ENCODE peak calls at places on chromosomes 4 and X, in ten cellular contexts. One of them, this sample, is unnamed.

GRCh38 chrX:68735266-68735665 is 87.8 kb downstream of the STARD8 start:
- DNase-seq in HFF-Myc: no peak
- DNase-seq in cardiac fibroblast: no peak
- DNase-seq in A549: no peak
- DNase-seq in spleen: no peak
- DNase-seq in upper lobe of left lung: no peak
- DNase-seq in astrocyte: no peak
- DNase-seq in dorsolateral prefrontal cortex: no peak
- DNase-seq in astrocyte of the cerebellum: no peak
- DNase-seq in foreskin fibroblast: no peak
- DNase-seq in this sample: no peak

GRCh38 chrX:30313322-30313721 is 4.1 kb upstream of the NR0B1 start:
- DNase-seq in HFF-Myc: no peak
- DNase-seq in cardiac fibroblast: no peak
- DNase-seq in A549: no peak
- DNase-seq in spleen: no peak
- DNase-seq in upper lobe of left lung: no peak
- DNase-seq in astrocyte: no peak
- DNase-seq in dorsolateral prefrontal cortex: no peak
- DNase-seq in astrocyte of the cerebellum: no peak
- DNase-seq in foreskin fibroblast: no peak
- DNase-seq in this sample: no peak

GRCh38 chr4:153759407-153760226 is at the start of gene RNF175:
- DNase-seq in HFF-Myc: no peak
- DNase-seq in cardiac fibroblast: no peak
- DNase-seq in A549: no peak
- DNase-seq in spleen: peak
- DNase-seq in upper lobe of left lung: peak
- DNase-seq in astrocyte: no peak
- DNase-seq in dorsolateral prefrontal cortex: peak
- DNase-seq in astrocyte of the cerebellum: no peak
- DNase-seq in foreskin fibroblast: no peak
- DNase-seq in this sample: no peak

GRCh38 chr4:87910795-87911194 is 64.7 kb upstream of the SPP1 start:
- DNase-seq in HFF-Myc: no peak
- DNase-seq in cardiac fibroblast: no peak
- DNase-seq in A549: no peak
- DNase-seq in spleen: no peak
- DNase-seq in upper lobe of left lung: no peak
- DNase-seq in astrocyte: no peak
- DNase-seq in dorsolateral prefrontal cortex: no peak
- DNase-seq in astrocyte of the cerebellum: no peak
- DNase-seq in foreskin fibroblast: no peak
- DNase-seq in this sample: no peak

GRCh38 chrX:2820131-2820771 is 8.5 kb upstream of the GYG2 start:
- DNase-seq in HFF-Myc: no peak
- DNase-seq in cardiac fibroblast: no peak
- DNase-seq in A549: no peak
- DNase-seq in spleen: no peak
- DNase-seq in upper lobe of left lung: no peak
- DNase-seq in astrocyte: no peak
- DNase-seq in dorsolateral prefrontal cortex: no peak
- DNase-seq in astrocyte of the cerebellum: no peak
- DNase-seq in foreskin fibroblast: no peak
- DNase-seq in this sample: no peak

GRCh38 chrX:37361596-37361995 is 12.4 kb downstream of the PRRG1 start:
- DNase-seq in HFF-Myc: no peak
- DNase-seq in cardiac fibroblast: no peak
- DNase-seq in A549: no peak
- DNase-seq in spleen: no peak
- DNase-seq in upper lobe of left lung: no peak
- DNase-seq in astrocyte: peak
- DNase-seq in dorsolateral prefrontal cortex: no peak
- DNase-seq in astrocyte of the cerebellum: no peak
- DNase-seq in foreskin fibroblast: no peak
- DNase-seq in this sample: peak

GRCh38 chr4:17511041-17511949 is 595 bp downstream of the QDPR start:
- DNase-seq in HFF-Myc: no peak
- DNase-seq in cardiac fibroblast: peak
- DNase-seq in A549: peak
- DNase-seq in spleen: peak
- DNase-seq in upper lobe of left lung: no peak
- DNase-seq in astrocyte: peak
- DNase-seq in dorsolateral prefrontal cortex: peak
- DNase-seq in astrocyte of the cerebellum: no peak
- DNase-seq in foreskin fibroblast: peak
- DNase-seq in this sample: peak

GRCh38 chrX:37420756-37421155 is 71.6 kb downstream of the PRRG1 start:
- DNase-seq in HFF-Myc: no peak
- DNase-seq in cardiac fibroblast: no peak
- DNase-seq in A549: no peak
- DNase-seq in spleen: no peak
- DNase-seq in upper lobe of left lung: no peak
- DNase-seq in astrocyte: no peak
- DNase-seq in dorsolateral prefrontal cortex: no peak
- DNase-seq in astrocyte of the cerebellum: no peak
- DNase-seq in foreskin fibroblast: no peak
- DNase-seq in this sample: no peak

GRCh38 chr4:118964891-118965411 is 76.3 kb downstream of the SYNPO2 start:
- DNase-seq in HFF-Myc: no peak
- DNase-seq in cardiac fibroblast: peak
- DNase-seq in A549: no peak
- DNase-seq in spleen: no peak
- DNase-seq in upper lobe of left lung: no peak
- DNase-seq in astrocyte: peak
- DNase-seq in dorsolateral prefrontal cortex: no peak
- DNase-seq in astrocyte of the cerebellum: no peak
- DNase-seq in foreskin fibroblast: peak
- DNase-seq in this sample: peak

GRCh38 chr4:187017156-187017555 is 293.5 kb upstream of the FAT1 start:
- DNase-seq in HFF-Myc: no peak
- DNase-seq in cardiac fibroblast: no peak
- DNase-seq in A549: no peak
- DNase-seq in spleen: no peak
- DNase-seq in upper lobe of left lung: no peak
- DNase-seq in astrocyte: no peak
- DNase-seq in dorsolateral prefrontal cortex: no peak
- DNase-seq in astrocyte of the cerebellum: no peak
- DNase-seq in foreskin fibroblast: no peak
- DNase-seq in this sample: no peak

GRCh38 chr4:110900206-110900769 is 277.4 kb upstream of the PITX2 start:
- DNase-seq in HFF-Myc: peak
- DNase-seq in cardiac fibroblast: no peak
- DNase-seq in A549: no peak
- DNase-seq in spleen: no peak
- DNase-seq in upper lobe of left lung: no peak
- DNase-seq in astrocyte: no peak
- DNase-seq in dorsolateral prefrontal cortex: no peak
- DNase-seq in astrocyte of the cerebellum: no peak
- DNase-seq in foreskin fibroblast: peak
- DNase-seq in this sample: peak

GRCh38 chr4:72602396-72602795 is 33.4 kb upstream of the ADAMTS3 start:
- DNase-seq in HFF-Myc: no peak
- DNase-seq in cardiac fibroblast: no peak
- DNase-seq in A549: no peak
- DNase-seq in spleen: no peak
- DNase-seq in upper lobe of left lung: no peak
- DNase-seq in astrocyte: no peak
- DNase-seq in dorsolateral prefrontal cortex: no peak
- DNase-seq in astrocyte of the cerebellum: no peak
- DNase-seq in foreskin fibroblast: no peak
- DNase-seq in this sample: no peak

DNA sequence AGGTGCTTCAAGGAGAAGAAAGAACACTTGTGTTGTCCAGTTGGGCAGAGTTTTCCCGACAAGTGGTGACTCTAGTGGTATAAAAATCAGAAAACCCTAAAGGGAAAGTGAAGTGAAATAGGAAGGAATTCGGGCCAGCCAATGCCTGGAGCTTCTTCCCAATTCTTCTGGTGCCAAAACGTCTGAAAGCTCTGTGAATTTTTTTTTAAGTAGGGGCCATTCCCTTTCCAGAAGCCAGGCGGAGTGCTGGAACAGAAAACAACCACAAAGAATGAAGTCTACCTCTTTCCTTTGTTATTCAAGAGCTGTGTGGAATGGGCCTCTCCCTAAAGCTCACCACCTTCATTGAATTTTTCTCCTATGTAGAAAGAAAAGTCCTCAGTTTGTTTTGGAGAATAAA is 43.1 kb upstream of the PPARGC1A start:
- DNase-seq in HFF-Myc: no peak
- DNase-seq in cardiac fibroblast: peak
- DNase-seq in A549: no peak
- DNase-seq in spleen: no peak
- DNase-seq in upper lobe of left lung: no peak
- DNase-seq in astrocyte: peak
- DNase-seq in dorsolateral prefrontal cortex: no peak
- DNase-seq in astrocyte of the cerebellum: peak
- DNase-seq in foreskin fibroblast: peak
- DNase-seq in this sample: peak
- TF ChIP-seq CTCF in HFF-Myc: peak
- TF ChIP-seq CTCF in cardiac fibroblast: no peak
- TF ChIP-seq CTCF in A549: no peak
- TF ChIP-seq CTCF in spleen: no peak
- TF ChIP-seq CTCF in upper lobe of left lung: peak
- TF ChIP-seq CTCF in astrocyte: no peak
- TF ChIP-seq CTCF in dorsolateral prefrontal cortex: peak
- TF ChIP-seq CTCF in astrocyte of the cerebellum: peak
- TF ChIP-seq CTCF in foreskin fibroblast: peak
- TF ChIP-seq CTCF in this sample: peak

GRCh38 chr4:39446842-39447573 is 11.7 kb downstream of the RPL9 start:
- DNase-seq in HFF-Myc: no peak
- DNase-seq in cardiac fibroblast: peak
- DNase-seq in A549: no peak
- DNase-seq in spleen: peak
- DNase-seq in upper lobe of left lung: peak
- DNase-seq in astrocyte: peak
- DNase-seq in dorsolateral prefrontal cortex: peak
- DNase-seq in astrocyte of the cerebellum: peak
- DNase-seq in foreskin fibroblast: peak
- DNase-seq in this sample: peak
- H3K4me3 ChIP-seq in HFF-Myc: no peak
- H3K4me3 ChIP-seq in cardiac fibroblast: peak
- H3K4me3 ChIP-seq in A549: no peak
- H3K4me3 ChIP-seq in spleen: peak
- H3K4me3 ChIP-seq in upper lobe of left lung: peak
- H3K4me3 ChIP-seq in astrocyte: peak
- H3K4me3 ChIP-seq in dorsolateral prefrontal cortex: peak
- H3K4me3 ChIP-seq in astrocyte of the cerebellum: peak
- H3K4me3 ChIP-seq in foreskin fibroblast: peak
- H3K4me3 ChIP-seq in this sample: peak

GRCh38 chrX:20472148-20472547 is 205.4 kb upstream of the RPS6KA3 start:
- DNase-seq in HFF-Myc: no peak
- DNase-seq in cardiac fibroblast: no peak
- DNase-seq in A549: no peak
- DNase-seq in spleen: no peak
- DNase-seq in upper lobe of left lung: no peak
- DNase-seq in astrocyte: no peak
- DNase-seq in dorsolateral prefrontal cortex: no peak
- DNase-seq in astrocyte of the cerebellum: no peak
- DNase-seq in foreskin fibroblast: no peak
- DNase-seq in this sample: no peak

GRCh38 chrX:20477219-20477618 is 210.5 kb upstream of the RPS6KA3 start:
- DNase-seq in HFF-Myc: no peak
- DNase-seq in cardiac fibroblast: no peak
- DNase-seq in A549: no peak
- DNase-seq in spleen: no peak
- DNase-seq in upper lobe of left lung: no peak
- DNase-seq in astrocyte: no peak
- DNase-seq in dorsolateral prefrontal cortex: no peak
- DNase-seq in astrocyte of the cerebellum: no peak
- DNase-seq in foreskin fibroblast: no peak
- DNase-seq in this sample: no peak

DNA sequence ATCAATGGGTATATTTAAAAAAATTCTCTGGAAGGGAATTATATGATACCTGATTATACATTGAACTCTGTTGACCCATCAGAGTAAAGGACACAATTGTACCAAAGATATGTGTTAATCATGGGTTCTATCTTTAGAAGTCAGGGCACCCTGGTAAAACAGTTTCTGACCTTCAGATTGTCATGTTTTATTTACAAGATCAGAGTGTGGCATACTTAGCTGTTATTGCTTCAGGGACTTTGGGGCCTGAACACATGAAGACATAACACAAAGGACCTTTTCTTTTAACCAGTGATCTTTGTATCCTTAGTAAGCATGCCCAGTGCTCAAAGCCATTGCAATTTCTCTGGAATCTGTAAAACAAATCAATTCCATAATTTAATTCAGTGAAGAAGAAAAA is 204.8 kb upstream of the RPS6KA3 start:
- DNase-seq in HFF-Myc: no peak
- DNase-seq in cardiac fibroblast: no peak
- DNase-seq in A549: no peak
- DNase-seq in spleen: no peak
- DNase-seq in upper lobe of left lung: no peak
- DNase-seq in astrocyte: no peak
- DNase-seq in dorsolateral prefrontal cortex: no peak
- DNase-seq in astrocyte of the cerebellum: no peak
- DNase-seq in foreskin fibroblast: no peak
- DNase-seq in this sample: no peak
- TF ChIP-seq CTCF in HFF-Myc: no peak
- TF ChIP-seq CTCF in cardiac fibroblast: no peak
- TF ChIP-seq CTCF in A549: no peak
- TF ChIP-seq CTCF in spleen: no peak
- TF ChIP-seq CTCF in upper lobe of left lung: no peak
- TF ChIP-seq CTCF in astrocyte: no peak
- TF ChIP-seq CTCF in dorsolateral prefrontal cortex: no peak
- TF ChIP-seq CTCF in astrocyte of the cerebellum: no peak
- TF ChIP-seq CTCF in foreskin fibroblast: no peak
- TF ChIP-seq CTCF in this sample: no peak

GRCh38 chrX:937391-937790 is 275.1 kb downstream of the CRLF2 start:
- DNase-seq in HFF-Myc: no peak
- DNase-seq in cardiac fibroblast: no peak
- DNase-seq in A549: no peak
- DNase-seq in spleen: no peak
- DNase-seq in upper lobe of left lung: no peak
- DNase-seq in astrocyte: no peak
- DNase-seq in dorsolateral prefrontal cortex: no peak
- DNase-seq in astrocyte of the cerebellum: no peak
- DNase-seq in foreskin fibroblast: no peak
- DNase-seq in this sample: no peak

GRCh38 chrX:943035-943434 is 269.4 kb downstream of the CRLF2 start:
- DNase-seq in HFF-Myc: no peak
- DNase-seq in cardiac fibroblast: no peak
- DNase-seq in A549: no peak
- DNase-seq in spleen: no peak
- DNase-seq in upper lobe of left lung: no peak
- DNase-seq in astrocyte: no peak
- DNase-seq in dorsolateral prefrontal cortex: no peak
- DNase-seq in astrocyte of the cerebellum: no peak
- DNase-seq in foreskin fibroblast: no peak
- DNase-seq in this sample: no peak

DNA sequence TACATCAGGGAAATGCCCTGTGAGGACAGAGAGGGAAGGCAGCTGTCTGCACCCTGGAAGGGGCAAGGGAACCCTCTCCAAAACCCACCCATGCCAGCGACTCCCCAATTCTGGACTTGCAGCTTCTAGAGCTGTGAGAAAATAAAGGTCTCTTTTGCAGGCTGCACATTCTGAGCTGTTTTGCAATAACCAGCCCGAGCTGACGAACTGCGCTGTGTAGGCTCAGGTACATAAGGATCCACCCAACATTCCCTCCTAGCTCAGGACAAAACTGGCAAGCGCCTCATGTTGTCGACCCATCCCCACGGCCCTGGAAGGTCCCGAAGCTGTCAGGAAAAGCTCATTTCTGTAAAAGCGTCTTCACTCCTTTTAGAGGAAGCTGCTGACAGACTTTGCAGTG is 271.8 kb downstream of the CRLF2 start:
- DNase-seq in HFF-Myc: no peak
- DNase-seq in cardiac fibroblast: no peak
- DNase-seq in A549: no peak
- DNase-seq in spleen: no peak
- DNase-seq in upper lobe of left lung: no peak
- DNase-seq in astrocyte: no peak
- DNase-seq in dorsolateral prefrontal cortex: no peak
- DNase-seq in astrocyte of the cerebellum: no peak
- DNase-seq in foreskin fibroblast: no peak
- DNase-seq in this sample: no peak
- H3K4me3 ChIP-seq in HFF-Myc: no peak
- H3K4me3 ChIP-seq in cardiac fibroblast: no peak
- H3K4me3 ChIP-seq in A549: no peak
- H3K4me3 ChIP-seq in spleen: no peak
- H3K4me3 ChIP-seq in upper lobe of left lung: no peak
- H3K4me3 ChIP-seq in astrocyte: no peak
- H3K4me3 ChIP-seq in dorsolateral prefrontal cortex: no peak
- H3K4me3 ChIP-seq in astrocyte of the cerebellum: no peak
- H3K4me3 ChIP-seq in foreskin fibroblast: no peak
- H3K4me3 ChIP-seq in this sample: no peak

This sample was measured in fibroblast of villous mesenchyme.